ENCODE peak calls at places on chromosomes 2 and 18, in five cellular contexts. Z, W, V, U and A are unnamed samples.

GRCh38 chr2:25207078-25207545 is 38.7 kb upstream of the POMC start:
- DNase-seq in U (no peak), Z (no peak), W (no peak), V (no peak), A (no peak)

GRCh38 chr2:114537777-114538176 is 95.3 kb downstream of the DPP10 start:
- DNase-seq in V (no peak), W (no peak), Z (no peak), U (no peak), A (no peak)

GRCh38 chr2:174697267-174697666 is 67.0 kb downstream of the CHRNA1 start:
- DNase-seq in W (peak; percentile 82), U (peak; percentile 48), Z (peak; percentile 82), V (no peak), A (no peak)

GRCh38 chr18:8625693-8626092 is 16.5 kb downstream of the RAB12 start:
- DNase-seq in V (no peak), U (no peak), Z (no peak), W (no peak), A (no peak)

GRCh38 chr18:10074122-10074521 is 160.3 kb downstream of the VAPA start:
- DNase-seq in U (no peak), W (no peak), Z (no peak), V (no peak), A (no peak)

GRCh38 chr2:41414486-41415230 is 633.2 kb upstream of the PKDCC start:
- DNase-seq in V (no peak), U (no peak), Z (peak; percentile 83), W (no peak), A (no peak)

GRCh38 chr2:237858294-237859081 is 935 bp upstream of the RAMP1 start:
- DNase-seq in V (peak; percentile 13), W (peak; percentile 85), U (peak; percentile 87), Z (peak; percentile 86), A (no peak)

GRCh38 chr18:35588995-35589394 is 7.5 kb downstream of the GALNT1 start:
- DNase-seq in V (no peak), Z (peak; percentile 35), U (no peak), W (peak; percentile 55), A (no peak)

GRCh38 chr2:68319397-68320117 is at the start of gene CNRIP1:
- DNase-seq in Z (peak; percentile 85), U (peak; percentile 40), V (no peak), W (peak; percentile 62), A (peak; percentile 50)

GRCh38 chr2:207845202-207845864 is 75.6 kb upstream of the FZD5 start:
- DNase-seq in Z (no peak), U (no peak), W (no peak), V (no peak), A (no peak)

GRCh38 chr18:43393174-43393573 is 115.9 kb upstream of the SYT4 start:
- DNase-seq in U (no peak), V (no peak), Z (no peak), W (no peak), A (no peak)

GRCh38 chr18:50099725-50100414 is 95.1 kb downstream of the MYO5B start:
- DNase-seq in W (no peak), U (no peak), Z (no peak), V (no peak), A (no peak)

GRCh38 chr2:26251893-26252292 is 7.2 kb downstream of the HADHB start:
- DNase-seq in Z (no peak), W (no peak), V (no peak), U (peak; percentile 38), A (no peak)

GRCh38 chr18:72223733-72224132 is 320.4 kb downstream of the CBLN2 start:
- DNase-seq in V (no peak), W (no peak), Z (no peak), U (no peak), A (no peak)

GRCh38 chr2:198293281-198293680 is 488.9 kb downstream of the PLCL1 start:
- DNase-seq in U (no peak), Z (no peak), V (no peak), W (no peak), A (no peak)

GRCh38 chr18:11981633-11982366 is 493 bp downstream of the IMPA2 start:
- DNase-seq in W (peak; percentile 71), Z (peak; percentile 87), V (no peak), U (peak; percentile 52), A (no peak)

DNA sequence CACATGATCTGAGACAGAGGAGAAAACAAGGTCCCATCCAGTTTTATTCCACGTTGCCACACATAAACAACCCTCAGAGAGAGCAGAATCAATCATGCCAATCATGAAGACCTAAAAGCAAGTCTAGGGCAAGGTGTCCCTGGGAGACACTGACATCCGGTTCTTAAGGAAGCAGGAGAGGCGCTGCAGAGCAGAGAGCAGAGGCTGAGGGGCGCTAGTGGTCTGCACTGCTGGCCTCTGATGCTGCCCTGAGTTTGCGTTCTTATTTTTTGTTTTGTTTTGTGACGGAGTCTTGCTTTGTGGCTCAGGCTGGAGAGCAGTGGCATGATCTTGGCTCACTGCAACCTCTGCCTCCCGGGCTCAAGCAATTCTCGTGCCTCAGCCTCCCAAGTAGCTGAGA is 83.3 kb downstream of the SMIM21 start:
- DNase-seq in U (no peak), V (no peak), Z (no peak), W (no peak), A (no peak)
- TF ChIP-seq CTCF in U (no peak), V (no peak), Z (peak; percentile 23), W (no peak), A (no peak)

DNA sequence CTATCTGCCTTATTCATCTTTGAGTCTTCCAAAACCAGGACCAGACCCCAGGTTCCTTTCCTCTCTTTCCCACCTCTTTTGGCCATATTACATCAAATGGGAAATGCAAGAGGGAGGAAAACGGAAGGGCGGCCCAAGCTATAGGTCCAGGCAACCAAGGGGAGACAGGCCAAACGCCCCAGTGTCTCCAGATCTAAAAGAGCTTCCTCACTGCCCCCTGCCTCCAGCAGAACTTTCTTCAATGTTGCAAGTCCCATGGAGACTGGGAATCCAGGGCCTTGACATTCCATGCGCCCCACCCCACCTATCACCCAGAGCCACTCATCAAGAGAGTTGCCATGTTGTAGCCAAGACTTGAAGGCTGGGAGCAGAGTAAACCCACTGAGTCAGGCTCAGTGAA is 15.4 kb downstream of the TNS1 start:
- DNase-seq in U (no peak), V (no peak), Z (no peak), W (no peak), A (peak; percentile 17)
- H3K4me3 ChIP-seq in U (no peak overlapping the region), V (no peak overlapping the region), Z (no peak overlapping the region), W (no peak overlapping the region), A (no peak overlapping the region)

GRCh38 chr2:188983427-188984101 is 9.4 kb downstream of the COL3A1 start:
- DNase-seq in Z (peak; percentile 32), V (no peak), U (no peak), W (no peak), A (no peak)
- TF ChIP-seq CTCF in Z (peak; percentile 61), V (no peak), U (no peak), W (no peak), A (peak; percentile 42)

GRCh38 chr2:28755411-28755810 is 3.8 kb downstream of the PPP1CB start:
- DNase-seq in Z (no peak), U (no peak), V (no peak), W (no peak), A (no peak)
- H3K4me3 ChIP-seq in Z (no peak overlapping the region), U (no peak overlapping the region), V (peak overlapping the region; percentile 44), W (no peak overlapping the region), A (no peak overlapping the region)